ENCODE peak calls at places on chromosomes 1 and 21, in four cellular contexts. T, H, A and Q are unnamed samples. For H3K36me3, the result is how much of the 10 kb centered on the place peaks cover.

GRCh38 chr1:28279721-28280120 is 20.4 kb downstream of the SESN2 start:
- DNase-seq in T (no peak), H (no peak), A (no peak), Q (no peak)

GRCh38 chr1:42963378-42964005 is 4.8 kb upstream of the SLC2A1 start:
- DNase-seq in T (no peak), H (peak), A (no peak), Q (no peak)

GRCh38 chr1:118159578-118159977 is 25.4 kb downstream of the SPAG17 start:
- DNase-seq in T (no peak), H (no peak), A (peak), Q (no peak)

GRCh38 chr1:50750021-50750619 is 209.9 kb downstream of the FAF1 start:
- DNase-seq in T (no peak), H (peak), A (no peak), Q (no peak)

GRCh38 chr1:228416217-228416971 is at the start of gene TRIM17:
- DNase-seq in T (no peak), H (no peak), A (no peak), Q (peak)

GRCh38 chr1:6979003-6979577 is 193.8 kb downstream of the CAMTA1 start:
- DNase-seq in T (no peak), H (no peak), A (no peak), Q (no peak)

GRCh38 chr1:6653651-6654290 is 29.1 kb downstream of the THAP3 start:
- DNase-seq in T (no peak), H (no peak), A (peak), Q (no peak)

GRCh38 chr1:164560076-164560475 is 1.1 kb downstream of the PBX1 start:
- DNase-seq in T (peak), H (peak), A (no peak), Q (no peak)

GRCh38 chr1:184118051-184118450 is 66.5 kb downstream of the TSEN15 start:
- DNase-seq in T (no peak), H (peak), A (peak), Q (no peak)

GRCh38 chr21:42251654-42252053 is 32.7 kb downstream of the ABCG1 start:
- DNase-seq in T (no peak), H (no peak), A (no peak), Q (no peak)

GRCh38 chr1:209993061-209993830 is 55.2 kb downstream of the SYT14 start:
- DNase-seq in T (no peak), H (no peak), A (peak), Q (no peak)

GRCh38 chr1:54359393-54360162 is 46.6 kb downstream of the SSBP3 start:
- DNase-seq in T (no peak), H (no peak), A (no peak), Q (no peak)

GRCh38 chr1:230495891-230496385 is 69.8 kb upstream of the PGBD5 start:
- DNase-seq in T (no peak), H (no peak), A (no peak), Q (no peak)

GRCh38 chr1:61208815-61209214 is 126.5 kb downstream of the NFIA start:
- DNase-seq in T (no peak), H (no peak), A (no peak), Q (no peak)

GRCh38 chr1:184770176-184770575 is 15.5 kb upstream of the EDEM3 start:
- DNase-seq in T (no peak), H (no peak), A (no peak), Q (no peak)

GRCh38 chr1:47031059-47031458 is 7.6 kb downstream of the CYP4X1 start:
- DNase-seq in T (peak), H (peak), A (peak), Q (no peak)

GRCh38 chr1:43276673-43277072 is 6.9 kb downstream of the TMEM125 start:
- DNase-seq in T (no peak), H (no peak), A (no peak), Q (no peak)

GRCh38 chr1:54475357-54476230 is 69.4 kb upstream of the SSBP3 start:
- DNase-seq in T (no peak), H (no peak), A (no peak), Q (peak)

GRCh38 chr1:180057883-180058396 is 96.7 kb upstream of the QSOX1 start:
- DNase-seq in T (no peak), H (no peak), A (no peak), Q (no peak)

GRCh38 chr1:17729248-17729647 is 25.9 kb upstream of the ACTL8 start:
- DNase-seq in T (no peak), H (no peak), A (no peak), Q (no peak)

GRCh38 chr1:209057083-209057482 is 526.4 kb upstream of the CAMK1G start:
- DNase-seq in T (no peak), H (no peak), A (no peak), Q (no peak)

GRCh38 chr1:78651247-78651646 is 1.6 kb downstream of the IFI44 start:
- DNase-seq in T (no peak), H (no peak), A (no peak), Q (no peak)

GRCh38 chr1:161080391-161081150 is 8.8 kb downstream of the NECTIN4 start:
- DNase-seq in T (no peak), H (peak), A (no peak), Q (no peak)

GRCh38 chr1:237712082-237712481 is 178.6 kb downstream of the ZP4 start:
- DNase-seq in T (no peak), H (no peak), A (no peak), Q (no peak)

GRCh38 chr21:26850116-26850643 is 5.0 kb upstream of the ADAMTS1 start:
- DNase-seq in T (no peak), H (peak), A (no peak), Q (no peak)

GRCh38 chr1:95903060-95903459 is 669.0 kb downstream of the RWDD3 start:
- DNase-seq in T (no peak), H (peak), A (no peak), Q (no peak)

GRCh38 chr1:107990606-107991005 is 25.6 kb upstream of the VAV3 start:
- DNase-seq in T (no peak), H (peak), A (no peak), Q (no peak)

GRCh38 chr1:24906760-24907490 is 23.2 kb downstream of the RUNX3 start:
- DNase-seq in T (no peak), H (no peak), A (no peak), Q (no peak)

GRCh38 chr1:17098440-17099317 is 20.6 kb downstream of the PADI2 start:
- DNase-seq in T (no peak), H (peak), A (no peak), Q (no peak)

GRCh38 chr1:47557086-47557866 is 119.4 kb downstream of the FOXD2 start:
- DNase-seq in T (no peak), H (no peak), A (no peak), Q (no peak)

GRCh38 chr1:239587066-239587465 is 200.7 kb downstream of the CHRM3 start:
- DNase-seq in T (no peak), H (no peak), A (no peak), Q (peak)

DNA sequence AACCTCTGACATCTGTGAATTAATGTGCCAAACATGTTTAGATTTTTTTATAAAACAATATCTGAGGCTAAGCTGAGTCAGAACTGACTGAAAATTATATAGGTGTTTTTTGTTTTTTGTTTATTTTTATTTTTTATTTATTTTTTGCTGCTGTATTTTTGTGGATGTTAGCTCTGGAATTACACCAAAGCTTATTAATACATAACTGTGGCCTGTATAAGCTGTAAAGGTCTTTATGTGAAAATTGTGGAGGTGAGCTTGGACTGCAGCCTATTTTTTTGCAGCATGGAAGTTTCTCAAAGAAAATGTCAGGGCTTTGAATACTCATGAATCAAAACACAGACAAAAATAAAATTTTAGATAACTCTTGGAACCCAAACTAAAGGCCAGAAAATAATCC is 199.8 kb downstream of the CHRM3 start:
- DNase-seq in T (no peak), H (no peak), A (no peak), Q (no peak)
- H3K4me3 ChIP-seq in T (no peak), H (no peak), A (no peak), Q (no peak)

GRCh38 chr1:200351826-200352549 is 57.8 kb downstream of the ZNF281 start:
- DNase-seq in T (no peak), H (peak), A (no peak), Q (no peak)

GRCh38 chr1:200354243-200354642 is 55.6 kb downstream of the ZNF281 start:
- DNase-seq in T (no peak), H (peak), A (no peak), Q (no peak)

GRCh38 chr1:200355815-200356214 is 54.0 kb downstream of the ZNF281 start:
- DNase-seq in T (no peak), H (no peak), A (no peak), Q (no peak)

GRCh38 chr1:200353232-200353631 is 56.6 kb downstream of the ZNF281 start:
- DNase-seq in T (no peak), H (no peak), A (no peak), Q (no peak)
- TF ChIP-seq CTCF in T (no peak), H (no peak), A (no peak), Q (no peak)

GRCh38 chr1:68141079-68141800 is 90.8 kb upstream of the DIRAS3 start:
- DNase-seq in T (no peak), H (peak), A (no peak), Q (no peak)
- H3K36me3 ChIP-seq in T (under half), H (under half), A (under half), Q (under half)

GRCh38 chr1:198575715-198576641 is 35.5 kb upstream of the ATP6V1G3 start:
- DNase-seq in T (no peak), H (peak), A (no peak), Q (no peak)
- H3K4me3 ChIP-seq in T (no peak), H (no peak), A (no peak), Q (no peak)

GRCh38 chr1:14366361-14367018 is 232.0 kb upstream of the KAZN start:
- DNase-seq in T (no peak), H (no peak), A (no peak), Q (no peak)
- TF ChIP-seq CTCF in T (no peak), H (no peak), A (peak), Q (no peak)

GRCh38 chr1:11678442-11678841 is 2.5 kb downstream of the MAD2L2 start:
- DNase-seq in T (no peak), H (no peak), A (no peak), Q (no peak)

GRCh38 chr1:11674488-11674887 is 6.5 kb downstream of the MAD2L2 start:
- DNase-seq in T (no peak), H (no peak), A (no peak), Q (no peak)

GRCh38 chr1:11676386-11677103 is 4.4 kb downstream of the MAD2L2 start:
- DNase-seq in T (no peak), H (no peak), A (no peak), Q (no peak)

GRCh38 chr1:11673089-11673769 is 7.7 kb downstream of the MAD2L2 start:
- DNase-seq in T (no peak), H (no peak), A (no peak), Q (no peak)

GRCh38 chr1:11675362-11675761 is 5.6 kb downstream of the MAD2L2 start:
- DNase-seq in T (no peak), H (no peak), A (no peak), Q (no peak)
- H3K36me3 ChIP-seq in T (under half), H (under half), A (under half), Q (under half)

DNA sequence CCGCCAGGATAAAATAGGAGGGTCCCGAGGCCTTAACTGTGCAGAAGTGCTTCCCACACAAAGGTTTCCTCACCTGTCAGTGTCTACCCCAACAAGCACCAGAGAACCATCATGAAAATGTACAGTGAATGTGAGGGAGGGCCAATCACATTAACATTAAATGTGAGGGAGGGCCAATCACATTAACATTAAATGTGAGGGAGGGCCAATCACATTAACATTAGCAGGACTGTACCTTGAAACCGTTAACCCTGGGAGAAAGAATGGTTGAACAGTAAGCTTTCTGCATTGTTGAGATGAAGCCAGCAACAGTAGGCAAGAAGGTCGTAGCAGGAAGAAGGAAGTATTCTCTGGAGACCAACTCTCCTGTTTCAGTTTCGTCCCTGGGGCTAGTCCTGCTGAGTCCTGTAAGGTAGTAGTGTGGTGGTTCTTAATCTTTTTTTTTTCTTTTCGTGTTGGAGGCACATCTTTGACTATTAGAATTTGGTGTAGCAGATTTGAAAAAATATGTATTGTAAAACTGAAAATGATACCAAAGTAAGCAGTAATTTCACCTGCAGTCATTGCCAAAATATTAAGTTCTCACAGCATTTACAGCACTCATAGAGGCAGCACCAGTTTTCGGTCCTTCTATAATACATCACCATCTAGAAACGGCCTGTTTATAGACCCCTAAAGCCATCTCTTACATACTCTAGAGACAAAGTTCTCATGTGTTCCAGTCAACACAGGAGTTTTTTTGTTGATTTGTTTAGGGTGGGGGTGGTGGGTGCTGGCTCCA is 98.6 kb upstream of the PPP2R5A start:
- DNase-seq in T (peak), H (peak), A (no peak), Q (no peak)
- H3K4me3 ChIP-seq in T (no peak), H (no peak), A (no peak), Q (no peak)

GRCh38 chr1:34787461-34788420 is 5.1 kb upstream of the GJA4 start:
- DNase-seq in T (no peak), H (peak), A (no peak), Q (no peak)
- TF ChIP-seq CTCF in T (peak), H (peak), A (no peak), Q (no peak)

GRCh38 chr21:32742470-32742869 is 14.7 kb upstream of the SYNJ1 start:
- DNase-seq in T (no peak), H (no peak), A (no peak), Q (no peak)
- H3K36me3 ChIP-seq in T (under half), H (under half), A (under half), Q (under half)

DNA sequence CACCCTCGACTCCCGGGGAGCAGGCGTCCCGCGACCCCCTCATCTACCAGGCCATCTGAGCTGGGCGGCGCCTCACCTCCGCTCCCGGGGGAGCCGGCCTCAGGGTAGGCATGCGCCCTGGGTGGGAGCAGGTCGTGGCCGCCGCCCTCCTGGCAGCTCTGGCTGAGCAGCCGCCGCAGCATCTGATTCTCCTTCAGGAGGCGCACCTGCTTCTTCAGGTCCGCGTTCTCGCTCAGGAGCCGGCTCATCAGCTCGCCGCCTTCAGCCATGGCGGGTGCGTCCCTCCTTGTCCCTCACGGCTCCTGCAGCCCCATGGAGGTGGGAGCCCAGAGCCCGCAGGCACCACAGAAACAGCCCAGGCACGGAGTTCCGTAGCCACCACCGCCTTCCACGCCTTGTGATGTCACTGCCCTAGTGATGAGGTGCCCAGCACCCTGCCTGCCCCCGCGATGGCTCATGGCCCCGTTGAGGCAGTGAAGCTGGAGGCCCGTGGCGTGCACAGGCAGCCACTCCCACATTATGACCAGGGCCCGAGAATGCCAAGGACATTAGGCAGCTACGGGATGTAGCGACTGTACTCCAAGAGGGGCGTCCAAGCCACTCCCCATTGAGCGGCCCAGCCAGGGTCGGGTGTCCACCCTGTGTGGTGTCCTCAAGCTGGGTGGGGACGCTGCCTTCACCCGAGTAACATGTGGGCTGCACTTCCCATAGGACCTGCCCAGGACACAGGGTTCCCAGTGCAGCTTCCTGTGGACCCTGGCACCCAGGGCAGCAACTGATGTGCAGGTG is 1.5 kb downstream of the SPATC1L start:
- DNase-seq in T (peak), H (no peak), A (no peak), Q (no peak)
- H3K4me3 ChIP-seq in T (no peak), H (no peak), A (no peak), Q (no peak)